ENCODE peak calls at places on chromosomes 4 and X, in six cellular contexts. J, Q, X, I, C and S are unnamed samples.

GRCh38 chr4:80393246-80393969 is 57.9 kb downstream of the CFAP299 start:
- DNase-seq in X (no peak), I (peak; percentile 26), C (peak; percentile 59), J (no peak), Q (no peak), S (peak; percentile 43)

GRCh38 chrX:118197730-118198129 is 81.1 kb upstream of the KLHL13 start:
- DNase-seq in I (no peak), J (no peak), X (no peak), Q (no peak), C (no peak), S (no peak)

GRCh38 chrX:149493567-149494562 is 11.2 kb downstream of the IDS start:
- DNase-seq in X (no peak), Q (no peak), I (no peak), J (no peak), C (no peak), S (peak; percentile 30)

GRCh38 chr4:41178372-41179085 is 35.8 kb downstream of the APBB2 start:
- DNase-seq in Q (no peak), I (peak; percentile 83), C (peak; percentile 82), J (no peak), X (no peak), S (peak; percentile 32)

GRCh38 chr4:4763815-4764202 is 95.7 kb upstream of the MSX1 start:
- DNase-seq in I (no peak), Q (no peak), X (no peak), C (peak; percentile 9), J (no peak), S (peak; percentile 33)

GRCh38 chrX:21946925-21947641 is 6.6 kb downstream of the SMS start:
- DNase-seq in I (peak; percentile 45), Q (no peak), C (peak; percentile 56), X (peak; percentile 20), J (no peak), S (peak; percentile 64)

GRCh38 chrX:39772057-39772832 is 325.5 kb downstream of the BCOR start:
- DNase-seq in X (peak; percentile 65), I (peak; percentile 21), C (no peak), Q (peak; percentile 57), J (peak; percentile 22), S (peak; percentile 71)

GRCh38 chrX:120365320-120365719 is 3.4 kb downstream of the ATP1B4 start:
- DNase-seq in X (peak; percentile 74), I (peak; percentile 17), Q (peak; percentile 4), J (no peak), C (peak; percentile 27), S (peak; percentile 1)

GRCh38 chrX:53262918-53263394 is 18.4 kb downstream of the IQSEC2 start:
- DNase-seq in C (peak; percentile 22), J (no peak), Q (peak; percentile 8), X (no peak), I (peak; percentile 70), S (peak; percentile 82)

GRCh38 chr4:154908168-154908567 is 127.1 kb downstream of the RBM46 start:
- DNase-seq in Q (no peak), J (no peak), C (peak; percentile 18), X (no peak), I (peak; percentile 32), S (no peak)

GRCh38 chr4:38950734-38951133 is 81.5 kb downstream of the TMEM156 start:
- DNase-seq in Q (no peak), X (no peak), C (no peak), J (no peak), I (no peak), S (no peak)

GRCh38 chr4:22607382-22607781 is 85.4 kb upstream of the GBA3 start:
- DNase-seq in J (peak; percentile 1), C (peak; percentile 30), I (peak; percentile 58), X (peak; percentile 36), Q (no peak), S (peak; percentile 28)

GRCh38 chr4:169070071-169070894 is 60.2 kb upstream of the CBR4 start:
- DNase-seq in J (no peak), C (peak; percentile 95), X (peak; percentile 54), Q (peak; percentile 79), I (peak; percentile 76), S (peak; percentile 44)

GRCh38 chr4:138560448-138560847 is 318.3 kb upstream of the SLC7A11 start:
- DNase-seq in C (no peak), I (no peak), X (peak; percentile 50), Q (no peak), J (no peak), S (no peak)

GRCh38 chr4:5639556-5639955 is 68.8 kb downstream of the EVC2 start:
- DNase-seq in Q (no peak), X (no peak), C (no peak), I (no peak), J (no peak), S (no peak)

GRCh38 chr4:144338148-144338547 is 197.6 kb upstream of the GYPA start:
- DNase-seq in Q (no peak), I (no peak), C (peak; percentile 29), J (no peak), X (no peak), S (no peak)

GRCh38 chrX:10176121-10177003 is 19.6 kb downstream of the CLCN4 start:
- DNase-seq in Q (no peak), I (no peak), C (no peak), X (no peak), J (no peak), S (peak; percentile 0)

GRCh38 chr4:177127658-177128057 is 182.0 kb upstream of the NEIL3 start:
- DNase-seq in C (no peak), J (no peak), I (no peak), Q (no peak), X (no peak), S (no peak)

GRCh38 chr4:108644237-108644636 is 6.2 kb upstream of the OSTC start:
- DNase-seq in C (peak; percentile 62), I (peak; percentile 55), Q (no peak), J (no peak), X (no peak), S (peak; percentile 25)

GRCh38 chr4:138835833-138836521 is 179.6 kb upstream of the NOCT start:
- DNase-seq in X (no peak), J (no peak), C (peak; percentile 41), I (no peak), Q (peak; percentile 28), S (no peak)